ENCODE peak calls at places on chromosomes 5 and 9, in six cellular contexts. One of them, this sample, is unnamed.

GRCh38 chr5:140926211-140926902 is at the start of gene PCDHAC1:
- DNase-seq in A549: peak; percentile 84
- DNase-seq in HepG2: no peak
- DNase-seq in GM12878: no peak
- DNase-seq in IMR-90: no peak
- DNase-seq in K562: peak; percentile 13
- DNase-seq in this sample: peak; percentile 73

GRCh38 chr5:153960269-153961215 is 78.2 kb downstream of the FAM114A2 start:
- DNase-seq in K562: no peak
- DNase-seq in HepG2: no peak
- DNase-seq in A549: no peak
- DNase-seq in IMR-90: no peak
- DNase-seq in GM12878: no peak
- DNase-seq in this sample: no peak

GRCh38 chr5:33785571-33785970 is 106.2 kb downstream of the ADAMTS12 start:
- DNase-seq in GM12878: no peak
- DNase-seq in K562: no peak
- DNase-seq in HepG2: no peak
- DNase-seq in A549: no peak
- DNase-seq in IMR-90: no peak
- DNase-seq in this sample: no peak

GRCh38 chr5:175872287-175873089 is 1.1 kb downstream of the CPLX2 start:
- DNase-seq in A549: peak; percentile 80
- DNase-seq in IMR-90: no peak
- DNase-seq in K562: peak; percentile 24
- DNase-seq in HepG2: peak; percentile 50
- DNase-seq in GM12878: no peak
- DNase-seq in this sample: no peak

GRCh38 chr5:138654281-138654867 is 79.2 kb upstream of the HSPA9 start:
- DNase-seq in IMR-90: peak; percentile 78
- DNase-seq in GM12878: peak; percentile 75
- DNase-seq in A549: no peak
- DNase-seq in HepG2: no peak
- DNase-seq in K562: no peak
- DNase-seq in this sample: no peak

GRCh38 chr5:151357097-151357496 is 9.7 kb upstream of the SLC36A2 start:
- DNase-seq in K562: no peak
- DNase-seq in GM12878: no peak
- DNase-seq in HepG2: no peak
- DNase-seq in IMR-90: no peak
- DNase-seq in A549: no peak
- DNase-seq in this sample: no peak

GRCh38 chr5:117713585-117714198 is 1139.1 kb upstream of the SEMA6A start:
- DNase-seq in HepG2: no peak
- DNase-seq in IMR-90: no peak
- DNase-seq in A549: peak; percentile 21
- DNase-seq in K562: no peak
- DNase-seq in GM12878: no peak
- DNase-seq in this sample: no peak

GRCh38 chr5:179758905-179759304 is 26.3 kb downstream of the MAML1 start:
- DNase-seq in A549: no peak
- DNase-seq in GM12878: no peak
- DNase-seq in K562: no peak
- DNase-seq in IMR-90: no peak
- DNase-seq in HepG2: no peak
- DNase-seq in this sample: no peak

GRCh38 chr5:15533124-15533893 is 33.3 kb downstream of the FBXL7 start:
- DNase-seq in HepG2: no peak
- DNase-seq in K562: no peak
- DNase-seq in GM12878: no peak
- DNase-seq in IMR-90: peak; percentile 55
- DNase-seq in A549: no peak
- DNase-seq in this sample: no peak

GRCh38 chr5:154740957-154741356 is 14.2 kb upstream of the LARP1 start:
- DNase-seq in A549: no peak
- DNase-seq in K562: no peak
- DNase-seq in IMR-90: peak; percentile 49
- DNase-seq in GM12878: no peak
- DNase-seq in HepG2: no peak
- DNase-seq in this sample: no peak

GRCh38 chr9:108213516-108213915 is 642.3 kb downstream of the ACTL7B start:
- DNase-seq in K562: no peak
- DNase-seq in A549: no peak
- DNase-seq in HepG2: no peak
- DNase-seq in IMR-90: no peak
- DNase-seq in GM12878: no peak
- DNase-seq in this sample: no peak

GRCh38 chr5:170076211-170076610 is 29.5 kb upstream of the FOXI1 start:
- DNase-seq in HepG2: no peak
- DNase-seq in IMR-90: no peak
- DNase-seq in A549: no peak
- DNase-seq in GM12878: no peak
- DNase-seq in K562: no peak
- DNase-seq in this sample: no peak

GRCh38 chr5:6342689-6343315 is 35.5 kb downstream of the MED10 start:
- DNase-seq in A549: no peak
- DNase-seq in GM12878: no peak
- DNase-seq in HepG2: no peak
- DNase-seq in K562: no peak
- DNase-seq in IMR-90: no peak
- DNase-seq in this sample: no peak

GRCh38 chr9:14314929-14315753 is 1.2 kb upstream of the NFIB start:
- DNase-seq in GM12878: no peak
- DNase-seq in IMR-90: peak; percentile 34
- DNase-seq in A549: peak; percentile 89
- DNase-seq in HepG2: peak; percentile 38
- DNase-seq in K562: peak; percentile 77
- DNase-seq in this sample: peak; percentile 50

GRCh38 chr9:7533376-7534090 is 266.0 kb downstream of the DMAC1 start:
- DNase-seq in K562: no peak
- DNase-seq in A549: no peak
- DNase-seq in GM12878: no peak
- DNase-seq in IMR-90: no peak
- DNase-seq in HepG2: no peak
- DNase-seq in this sample: no peak

GRCh38 chr9:7536310-7536939 is 263.2 kb downstream of the DMAC1 start:
- DNase-seq in A549: peak; percentile 54
- DNase-seq in HepG2: peak; percentile 45
- DNase-seq in IMR-90: peak; percentile 56
- DNase-seq in GM12878: no peak
- DNase-seq in K562: peak; percentile 32
- DNase-seq in this sample: peak; percentile 50

GRCh38 chr9:7534211-7534935 is 265.2 kb downstream of the DMAC1 start:
- DNase-seq in A549: no peak
- DNase-seq in IMR-90: no peak
- DNase-seq in K562: no peak
- DNase-seq in GM12878: no peak
- DNase-seq in HepG2: no peak
- DNase-seq in this sample: no peak
- TF ChIP-seq BHLHE40 in A549: no peak
- TF ChIP-seq BHLHE40 in IMR-90: no peak
- TF ChIP-seq BHLHE40 in K562: no peak
- TF ChIP-seq BHLHE40 in GM12878: no peak
- TF ChIP-seq BHLHE40 in HepG2: no peak
- TF ChIP-seq BHLHE40 in this sample: no peak

GRCh38 chr5:90022711-90023053 is 386.9 kb downstream of the CETN3 start:
- DNase-seq in GM12878: no peak
- DNase-seq in HepG2: no peak
- DNase-seq in A549: no peak
- DNase-seq in IMR-90: no peak
- DNase-seq in K562: no peak
- DNase-seq in this sample: no peak

GRCh38 chr5:90015584-90016018 is 394.0 kb downstream of the CETN3 start:
- DNase-seq in GM12878: peak; percentile 82
- DNase-seq in K562: no peak
- DNase-seq in IMR-90: peak; percentile 11
- DNase-seq in A549: no peak
- DNase-seq in HepG2: no peak
- DNase-seq in this sample: no peak

GRCh38 chr5:90022002-90022710 is 387.4 kb downstream of the CETN3 start:
- DNase-seq in K562: no peak
- DNase-seq in A549: no peak
- DNase-seq in GM12878: no peak
- DNase-seq in IMR-90: no peak
- DNase-seq in HepG2: no peak
- DNase-seq in this sample: no peak

GRCh38 chr5:90017236-90017635 is 392.3 kb downstream of the CETN3 start:
- DNase-seq in IMR-90: no peak
- DNase-seq in A549: no peak
- DNase-seq in GM12878: no peak
- DNase-seq in HepG2: no peak
- DNase-seq in K562: no peak
- DNase-seq in this sample: no peak

GRCh38 chr5:90020575-90021535 is 388.7 kb downstream of the CETN3 start:
- DNase-seq in GM12878: peak; percentile 87
- DNase-seq in HepG2: peak; percentile 15
- DNase-seq in A549: peak; percentile 36
- DNase-seq in K562: no peak
- DNase-seq in IMR-90: peak; percentile 58
- DNase-seq in this sample: no peak
- TF ChIP-seq BHLHE40 in GM12878: peak; percentile 44
- TF ChIP-seq BHLHE40 in HepG2: no peak
- TF ChIP-seq BHLHE40 in A549: no peak
- TF ChIP-seq BHLHE40 in K562: no peak
- TF ChIP-seq BHLHE40 in IMR-90: no peak
- TF ChIP-seq BHLHE40 in this sample: no peak

DNA sequence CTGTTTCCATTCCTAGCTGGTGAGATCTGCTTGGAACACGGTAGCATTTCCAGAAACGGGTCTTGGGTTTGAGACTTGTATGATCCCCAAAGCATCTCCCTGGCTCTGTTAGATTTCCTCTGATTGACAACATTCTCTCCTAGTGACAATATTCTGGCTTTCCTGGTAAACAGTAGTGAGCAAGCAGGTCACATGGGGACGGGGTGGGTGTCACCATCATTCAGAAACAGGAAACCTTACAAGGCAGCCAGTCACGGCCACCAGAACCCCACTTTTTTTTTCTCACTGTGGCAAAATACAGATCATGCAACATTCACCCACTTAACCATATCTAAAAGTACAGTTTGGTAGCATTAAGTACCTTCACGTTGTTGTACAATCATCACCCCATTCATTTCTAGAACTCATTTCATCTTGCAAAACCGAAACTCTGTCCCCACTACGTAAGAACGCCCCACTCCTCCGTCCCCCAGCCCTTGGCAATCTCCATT is 90.1 kb upstream of the LMX1B start:
- DNase-seq in A549: no peak
- DNase-seq in K562: no peak
- DNase-seq in HepG2: no peak
- DNase-seq in GM12878: no peak
- DNase-seq in IMR-90: no peak
- DNase-seq in this sample: no peak
- TF ChIP-seq BHLHE40 in A549: no peak
- TF ChIP-seq BHLHE40 in K562: no peak
- TF ChIP-seq BHLHE40 in HepG2: no peak
- TF ChIP-seq BHLHE40 in GM12878: no peak
- TF ChIP-seq BHLHE40 in IMR-90: no peak
- TF ChIP-seq BHLHE40 in this sample: no peak

DNA sequence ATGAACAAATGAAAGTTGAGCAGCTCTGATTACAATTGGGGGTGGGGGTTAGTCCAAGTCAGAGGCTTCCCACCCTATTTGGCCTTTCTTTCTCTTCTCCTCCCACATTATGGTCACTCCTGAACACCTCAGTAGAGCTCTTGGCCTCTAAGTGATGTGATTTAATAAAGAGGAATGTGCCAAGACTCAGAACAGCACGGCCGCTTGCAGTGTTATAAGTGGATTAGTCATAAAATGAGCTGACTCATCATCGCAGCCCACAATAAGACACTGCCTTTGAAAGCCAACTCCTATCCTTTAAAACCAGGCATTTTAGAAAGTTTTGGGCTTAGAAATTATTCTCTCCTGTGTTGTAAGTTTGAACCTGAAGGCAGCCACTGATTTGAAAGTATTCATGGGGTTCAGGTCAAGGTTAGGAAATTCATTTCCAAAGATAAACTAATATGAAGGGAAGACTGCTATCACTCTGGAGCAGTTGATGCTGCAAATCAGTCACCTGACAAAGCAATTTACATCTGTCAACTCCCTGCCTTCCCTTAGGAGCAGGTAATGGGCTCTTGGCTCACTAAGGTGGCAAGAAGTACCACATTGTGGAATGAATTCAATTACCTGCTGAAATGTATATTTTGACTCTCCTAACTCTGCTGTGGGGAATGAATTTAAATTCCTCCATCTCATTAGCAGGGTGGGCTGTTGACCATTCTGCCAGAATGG is 283.6 kb upstream of the NMUR2 start:
- DNase-seq in HepG2: no peak
- DNase-seq in IMR-90: peak; percentile 11
- DNase-seq in A549: peak; percentile 54
- DNase-seq in K562: no peak
- DNase-seq in GM12878: no peak
- DNase-seq in this sample: no peak
- TF ChIP-seq BHLHE40 in HepG2: no peak
- TF ChIP-seq BHLHE40 in IMR-90: no peak
- TF ChIP-seq BHLHE40 in A549: no peak
- TF ChIP-seq BHLHE40 in K562: no peak
- TF ChIP-seq BHLHE40 in GM12878: no peak
- TF ChIP-seq BHLHE40 in this sample: no peak